ENCODE peak calls at places on chromosomes 16 and 17, in nine cellular contexts. S is right atrium auricular region; X is mucosa of gallbladder; C is NAMALWA; O is germinal center; M is cardiac fibroblast; F is hypothalamus; Y is RCC 7860; E is CD8-positive, alpha-beta T cell. R is an unnamed sample.

GRCh38 chr17:63681530-63681929 is 18.4 kb downstream of the LIMD2 start:
- DNase-seq in S (no peak), X (no peak), C (no peak), O (no peak), M (no peak), F (no peak), Y (no peak), E (no peak), R (no peak)

GRCh38 chr17:1122681-1123396 is 56.9 kb downstream of the ABR start:
- DNase-seq in S (peak; percentile 88), X (peak; percentile 88), C (peak; percentile 72), O (peak; percentile 85), M (peak; percentile 74), F (peak; percentile 71), Y (peak; percentile 33), E (peak; percentile 85), R (peak; percentile 64)

GRCh38 chr16:65414284-65414984 is 292.6 kb upstream of the CDH11 start:
- DNase-seq in S (no peak), X (no peak), C (no peak), O (no peak), M (peak; percentile 72), F (no peak), Y (peak; percentile 83), E (no peak), R (no peak)

GRCh38 chr16:89343501-89344291 is 126.2 kb downstream of the ZNF778 start:
- DNase-seq in S (no peak), X (no peak), C (no peak), O (no peak), M (no peak), F (no peak), Y (peak; percentile 22), E (no peak), R (no peak)

GRCh38 chr16:15038689-15039088 is 17.2 kb downstream of the NTAN1 start:
- DNase-seq in S (no peak), X (no peak), C (no peak), O (no peak), M (no peak), F (no peak), Y (no peak), E (no peak), R (no peak)

GRCh38 chr17:20281860-20282259 is 185.5 kb downstream of the LGALS9B start:
- DNase-seq in S (no peak), X (peak; percentile 23), C (no peak), O (no peak), M (no peak), F (peak; percentile 58), Y (no peak), E (no peak), R (no peak)

GRCh38 chr17:5122586-5123342 is 6.9 kb downstream of the USP6 start:
- DNase-seq in S (no peak), X (no peak), C (no peak), O (no peak), M (no peak), F (no peak), Y (no peak), E (no peak), R (no peak)

GRCh38 chr16:87850009-87851006 is 19.0 kb downstream of the SLC7A5 start:
- DNase-seq in S (no peak), X (no peak), C (peak; percentile 87), O (peak; percentile 81), M (peak; percentile 51), F (no peak), Y (peak; percentile 41), E (peak; percentile 82), R (peak; percentile 48)

GRCh38 chr17:74608511-74608910 is 15.0 kb downstream of the CD300E start:
- DNase-seq in S (no peak), X (no peak), C (no peak), O (no peak), M (no peak), F (no peak), Y (no peak), E (no peak), R (no peak)

GRCh38 chr17:73494955-73495349 is 149.3 kb downstream of the SDK2 start:
- DNase-seq in S (no peak), X (no peak), C (no peak), O (no peak), M (no peak), F (no peak), Y (no peak), E (no peak), R (no peak)